ENCODE peak calls at places on chromosomes 3 and 15, in five cellular contexts. F is pancreas, U is SJSA1, V is psoas muscle, S is heart left ventricle. R is an unnamed sample. For H3K4me1, the result is how much of the 10 kb centered on the place peaks cover.

GRCh38 chr15:25933456-25934158 is 70.5 kb upstream of the ATP10A start:
- DNase-seq in V (peak), U (peak), S (peak), F (no peak), R (peak)

GRCh38 chr15:54149115-54149531 is 170.9 kb downstream of the UNC13C start:
- DNase-seq in F (no peak), S (no peak), V (no peak), U (no peak), R (no peak)

GRCh38 chr3:197381371-197381770 is 83.0 kb upstream of the DLG1 start:
- DNase-seq in S (no peak), V (no peak), F (no peak), U (no peak), R (no peak)

GRCh38 chr15:74184582-74185091 is 11.1 kb downstream of the ISLR start:
- DNase-seq in S (peak), F (peak), V (peak), U (no peak), R (no peak)

GRCh38 chr3:115876860-115877646 is 253.7 kb downstream of the GAP43 start:
- DNase-seq in U (no peak), S (no peak), F (no peak), V (no peak), R (no peak)

GRCh38 chr3:79383402-79384012 is 384.3 kb downstream of the ROBO1 start:
- DNase-seq in V (no peak), S (no peak), U (no peak), F (no peak), R (no peak)

GRCh38 chr3:131550562-131551188 is 47.9 kb upstream of the MRPL3 start:
- DNase-seq in V (no peak), S (no peak), U (no peak), F (no peak), R (no peak)

GRCh38 chr15:37059051-37059450 is 41.3 kb downstream of the MEIS2 start:
- DNase-seq in F (no peak), V (no peak), U (no peak), S (no peak), R (no peak)

GRCh38 chr3:44885618-44886017 is 11.2 kb downstream of the TGM4 start:
- DNase-seq in F (no peak), U (peak), V (no peak), S (no peak), R (no peak)

GRCh38 chr3:47950453-47950852 is 65.8 kb downstream of the MAP4 start:
- DNase-seq in S (no peak), V (no peak), F (no peak), U (no peak), R (no peak)

GRCh38 chr3:13718437-13718836 is 161.4 kb downstream of the WNT7A start:
- DNase-seq in V (no peak), S (peak), U (peak), F (no peak), R (peak)

GRCh38 chr3:124032881-124033359 is 41.0 kb upstream of the ROPN1 start:
- DNase-seq in F (peak), V (peak), U (peak), S (peak), R (peak)

GRCh38 chr15:38650384-38650783 is 85.8 kb upstream of the RASGRP1 start:
- DNase-seq in V (no peak), S (no peak), U (no peak), F (no peak), R (no peak)

GRCh38 chr3:196837819-196838420 is 29.8 kb upstream of the SENP5 start:
- DNase-seq in S (peak), U (peak), V (peak), F (peak), R (peak)

GRCh38 chr3:114290911-114291901 is 2.6 kb upstream of the TIGIT start:
- DNase-seq in F (peak), S (peak), V (peak), U (peak), R (peak)

GRCh38 chr3:143975549-143976152 is 4.0 kb downstream of the DIPK2A start:
- DNase-seq in U (no peak), F (no peak), V (no peak), S (no peak), R (peak)

GRCh38 chr15:75143738-75144334 is 57.8 kb upstream of the C15orf39 start:
- DNase-seq in V (no peak), F (no peak), U (no peak), S (no peak), R (no peak)

GRCh38 chr15:38896652-38897051 is 332.0 kb upstream of the RASGRP1 start:
- DNase-seq in V (no peak), S (no peak), F (no peak), U (no peak), R (no peak)

GRCh38 chr3:46579756-46580286 is 13.7 kb upstream of the LRRC2 start:
- DNase-seq in U (no peak), V (no peak), S (no peak), F (no peak), R (no peak)

GRCh38 chr3:46576899-46577298 is 10.8 kb upstream of the LRRC2 start:
- DNase-seq in S (no peak), V (no peak), F (no peak), U (no peak), R (peak)

GRCh38 chr3:46576386-46576785 is 10.3 kb upstream of the LRRC2 start:
- DNase-seq in U (no peak), S (no peak), F (no peak), V (no peak), R (no peak)

GRCh38 chr3:46580675-46581074 is 14.6 kb upstream of the LRRC2 start:
- DNase-seq in F (no peak), V (no peak), S (no peak), U (no peak), R (no peak)

GRCh38 chr3:46578973-46579755 is 13.1 kb upstream of the LRRC2 start:
- DNase-seq in V (no peak), U (no peak), S (no peak), F (no peak), R (peak)
- H3K4me3 ChIP-seq in V (no peak), U (no peak), S (no peak), F (no peak), R (no peak)

GRCh38 chr15:85406916-85407315 is 26.5 kb downstream of the AKAP13 start:
- DNase-seq in V (no peak), S (no peak), F (no peak), U (no peak), R (no peak)
- H3K4me1 ChIP-seq in V (half or more), S (half or more), F (under half), U (half or more), R (under half)

DNA sequence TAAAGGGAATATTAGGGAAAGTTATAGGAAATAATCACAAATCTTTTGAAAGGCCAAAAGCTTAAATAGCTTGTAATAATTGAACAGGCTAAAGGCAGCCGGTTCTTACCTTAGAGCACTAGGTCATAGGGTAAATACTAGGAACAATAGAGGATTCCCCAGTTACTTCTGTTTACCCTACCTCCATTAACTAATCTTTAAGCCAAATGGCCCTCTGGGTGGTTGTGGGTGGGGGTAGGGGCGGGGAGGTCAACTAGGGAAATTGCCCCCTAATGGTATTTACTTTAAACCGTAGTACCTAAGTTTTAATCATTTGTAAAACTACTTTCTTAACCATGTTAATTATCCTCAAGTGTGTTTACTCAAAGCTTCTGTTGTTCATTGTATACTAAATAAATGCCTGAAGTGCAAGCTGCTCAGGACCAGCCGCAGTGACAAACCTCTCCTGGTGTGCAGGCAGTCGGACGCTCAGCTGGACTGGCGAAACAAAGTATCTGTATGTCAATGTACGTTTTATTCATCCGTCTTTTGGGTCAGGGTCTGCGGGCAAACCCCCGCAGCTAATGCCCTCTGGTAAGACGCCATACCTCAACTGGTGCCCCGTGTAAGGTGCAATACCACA is 18.9 kb downstream of the MAGEL2 start:
- DNase-seq in U (no peak), V (no peak), F (no peak), S (no peak), R (no peak)
- H3K4me3 ChIP-seq in U (no peak), V (no peak), F (no peak), S (no peak), R (no peak)

GRCh38 chr3:142098974-142099373 is 50.4 kb downstream of the TFDP2 start:
- DNase-seq in U (no peak), V (no peak), F (no peak), S (no peak), R (peak)

GRCh38 chr3:142097099-142097843 is 52.1 kb downstream of the TFDP2 start:
- DNase-seq in V (no peak), S (no peak), U (no peak), F (no peak), R (no peak)

GRCh38 chr3:142095866-142096265 is 53.5 kb downstream of the TFDP2 start:
- DNase-seq in V (no peak), U (no peak), S (no peak), F (no peak), R (no peak)
- H3K4me1 ChIP-seq in V (under half), U (under half), S (under half), F (under half), R (under half)

GRCh38 chr3:107323723-107324122 is 53.5 kb upstream of the CCDC54 start:
- DNase-seq in F (no peak), S (no peak), V (no peak), U (no peak), R (no peak)
- H3K4me3 ChIP-seq in F (no peak), S (no peak), V (no peak), U (no peak), R (no peak)

GRCh38 chr15:67146214-67146613 is 80.8 kb downstream of the SMAD3 start:
- DNase-seq in F (no peak), U (no peak), S (no peak), V (peak), R (peak)

GRCh38 chr15:67145710-67146109 is 80.3 kb downstream of the SMAD3 start:
- DNase-seq in F (no peak), V (no peak), U (no peak), S (no peak), R (no peak)

GRCh38 chr15:67143646-67144045 is 78.2 kb downstream of the SMAD3 start:
- DNase-seq in S (no peak), F (no peak), V (no peak), U (no peak), R (no peak)

GRCh38 chr15:67145307-67145610 is 79.9 kb downstream of the SMAD3 start:
- DNase-seq in F (no peak), U (no peak), S (no peak), V (no peak), R (no peak)

GRCh38 chr15:67144609-67145306 is 79.4 kb downstream of the SMAD3 start:
- DNase-seq in F (no peak), U (peak), V (no peak), S (no peak), R (no peak)
- H3K4me1 ChIP-seq in F (half or more), U (half or more), V (half or more), S (half or more), R (half or more)

DNA sequence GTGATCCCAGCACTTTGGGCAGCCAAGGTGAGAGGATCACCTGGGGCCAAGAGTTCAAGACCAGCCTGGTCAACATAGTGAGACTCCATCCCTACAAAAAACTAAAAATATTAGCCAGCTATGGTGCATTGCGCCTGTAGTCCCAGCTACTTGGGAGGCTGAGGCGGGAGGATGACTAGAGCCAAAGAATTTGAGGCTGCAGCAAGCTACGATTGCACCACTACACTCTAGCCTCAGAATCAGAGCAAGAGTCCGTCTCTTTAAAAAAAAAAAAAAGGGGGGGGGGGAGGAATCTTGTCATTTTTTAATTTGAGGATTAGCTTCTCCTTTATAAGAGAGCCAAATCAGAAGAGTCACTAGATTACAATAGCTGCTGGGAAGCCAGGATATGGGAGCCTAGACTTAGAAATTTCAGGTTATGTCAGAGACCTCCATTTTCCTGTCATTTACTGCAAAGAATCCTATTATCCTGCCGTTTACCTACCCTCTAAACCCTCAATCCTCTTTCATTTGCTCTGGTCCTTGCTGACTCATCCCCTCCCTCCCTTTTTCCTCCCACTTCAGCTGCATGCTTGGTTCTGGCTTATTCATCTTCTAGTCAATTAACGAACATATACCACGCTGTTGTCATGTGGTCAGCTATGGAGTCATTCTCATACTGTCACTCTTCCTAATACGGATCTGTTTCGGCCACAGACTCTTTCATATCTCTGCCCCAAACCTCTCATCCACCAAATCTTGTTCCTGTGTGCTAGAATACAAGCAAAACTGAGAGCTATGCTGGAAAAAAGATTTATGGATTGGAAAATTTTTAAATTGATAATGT is 83.8 kb upstream of the PPIB start:
- DNase-seq in S (no peak), V (no peak), F (no peak), U (peak), R (no peak)
- H3K4me3 ChIP-seq in S (no peak), V (no peak), F (no peak), U (no peak), R (no peak)

GRCh38 chr15:90266061-90266431 is 574 bp downstream of the NGRN start:
- DNase-seq in S (no peak), F (no peak), V (peak), U (no peak), R (peak)
- H3K4me1 ChIP-seq in S (half or more), F (under half), V (under half), U (under half), R (under half)

R was measured in small intestine.